ENCODE peak calls at places on chromosomes 16 and 17, in six cellular contexts. One of them, this sample, is unnamed.

GRCh38 chr17:28792877-28793666 is 49.3 kb downstream of the TRAF4 start:
- DNase-seq in fibroblast of lung: no peak
- DNase-seq in fibroblast of the aortic adventitia: peak
- DNase-seq in RWPE1: no peak
- DNase-seq in Panc1: no peak
- DNase-seq in spleen: no peak
- DNase-seq in this sample: no peak

GRCh38 chr16:24255446-24256352 is at the start of gene CACNG3:
- DNase-seq in fibroblast of lung: peak
- DNase-seq in fibroblast of the aortic adventitia: no peak
- DNase-seq in RWPE1: peak
- DNase-seq in Panc1: no peak
- DNase-seq in spleen: peak
- DNase-seq in this sample: peak

GRCh38 chr16:67034478-67034877 is 5.5 kb downstream of the CBFB start:
- DNase-seq in fibroblast of lung: peak
- DNase-seq in fibroblast of the aortic adventitia: peak
- DNase-seq in RWPE1: no peak
- DNase-seq in Panc1: no peak
- DNase-seq in spleen: no peak
- DNase-seq in this sample: no peak

GRCh38 chr17:50904522-50905459 is 38.6 kb upstream of the TOB1 start:
- DNase-seq in fibroblast of lung: peak
- DNase-seq in fibroblast of the aortic adventitia: peak
- DNase-seq in RWPE1: no peak
- DNase-seq in Panc1: no peak
- DNase-seq in spleen: no peak
- DNase-seq in this sample: peak

GRCh38 chr17:37701424-37702020 is 43.3 kb downstream of the HNF1B start:
- DNase-seq in fibroblast of lung: no peak
- DNase-seq in fibroblast of the aortic adventitia: peak
- DNase-seq in RWPE1: no peak
- DNase-seq in Panc1: no peak
- DNase-seq in spleen: no peak
- DNase-seq in this sample: peak

GRCh38 chr17:70642059-70642458 is 472.7 kb downstream of the KCNJ2 start:
- DNase-seq in fibroblast of lung: no peak
- DNase-seq in fibroblast of the aortic adventitia: no peak
- DNase-seq in RWPE1: no peak
- DNase-seq in Panc1: no peak
- DNase-seq in spleen: no peak
- DNase-seq in this sample: no peak

GRCh38 chr17:62597150-62597549 is 30.3 kb upstream of the MRC2 start:
- DNase-seq in fibroblast of lung: no peak
- DNase-seq in fibroblast of the aortic adventitia: no peak
- DNase-seq in RWPE1: no peak
- DNase-seq in Panc1: no peak
- DNase-seq in spleen: no peak
- DNase-seq in this sample: no peak

GRCh38 chr16:80940069-80940856 is 66.4 kb downstream of the CMC2 start:
- DNase-seq in fibroblast of lung: peak
- DNase-seq in fibroblast of the aortic adventitia: no peak
- DNase-seq in RWPE1: no peak
- DNase-seq in Panc1: no peak
- DNase-seq in spleen: no peak
- DNase-seq in this sample: no peak

GRCh38 chr17:75635610-75636202 is 2.5 kb downstream of the SMIM5 start:
- DNase-seq in fibroblast of lung: no peak
- DNase-seq in fibroblast of the aortic adventitia: no peak
- DNase-seq in RWPE1: no peak
- DNase-seq in Panc1: no peak
- DNase-seq in spleen: no peak
- DNase-seq in this sample: no peak

GRCh38 chr17:32980230-32980629 is 11.4 kb upstream of the SPACA3 start:
- DNase-seq in fibroblast of lung: no peak
- DNase-seq in fibroblast of the aortic adventitia: no peak
- DNase-seq in RWPE1: no peak
- DNase-seq in Panc1: no peak
- DNase-seq in spleen: no peak
- DNase-seq in this sample: no peak

GRCh38 chr16:71406724-71407123 is 35.1 kb downstream of the TLE7 start:
- DNase-seq in fibroblast of lung: no peak
- DNase-seq in fibroblast of the aortic adventitia: no peak
- DNase-seq in RWPE1: no peak
- DNase-seq in Panc1: no peak
- DNase-seq in spleen: no peak
- DNase-seq in this sample: no peak

DNA sequence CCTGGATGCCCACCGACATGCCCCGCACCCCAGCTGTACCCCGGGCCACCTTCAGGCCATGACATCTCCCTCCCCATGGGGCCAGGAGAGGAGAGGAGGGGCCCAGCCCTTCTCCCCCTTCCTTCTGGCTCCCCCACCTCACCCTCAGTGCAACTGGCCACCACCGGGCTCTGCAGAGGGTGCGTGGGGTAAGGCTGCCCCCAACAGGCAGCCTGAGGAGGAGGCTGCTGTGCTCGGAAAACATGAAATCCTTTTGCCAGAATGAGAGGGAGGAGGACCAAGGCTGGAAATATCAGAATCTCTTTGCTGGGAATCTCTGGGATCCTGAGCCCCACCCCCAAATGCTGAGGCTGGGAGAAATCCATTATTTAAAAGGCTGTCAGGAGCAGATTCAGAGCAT is 68.4 kb downstream of the CCT6B start:
- DNase-seq in fibroblast of lung: no peak
- DNase-seq in fibroblast of the aortic adventitia: no peak
- DNase-seq in RWPE1: peak
- DNase-seq in Panc1: no peak
- DNase-seq in spleen: no peak
- DNase-seq in this sample: no peak
- TF ChIP-seq CTCF in fibroblast of lung: peak
- TF ChIP-seq CTCF in fibroblast of the aortic adventitia: peak
- TF ChIP-seq CTCF in RWPE1: no peak
- TF ChIP-seq CTCF in Panc1: peak
- TF ChIP-seq CTCF in spleen: no peak
- TF ChIP-seq CTCF in this sample: no peak

DNA sequence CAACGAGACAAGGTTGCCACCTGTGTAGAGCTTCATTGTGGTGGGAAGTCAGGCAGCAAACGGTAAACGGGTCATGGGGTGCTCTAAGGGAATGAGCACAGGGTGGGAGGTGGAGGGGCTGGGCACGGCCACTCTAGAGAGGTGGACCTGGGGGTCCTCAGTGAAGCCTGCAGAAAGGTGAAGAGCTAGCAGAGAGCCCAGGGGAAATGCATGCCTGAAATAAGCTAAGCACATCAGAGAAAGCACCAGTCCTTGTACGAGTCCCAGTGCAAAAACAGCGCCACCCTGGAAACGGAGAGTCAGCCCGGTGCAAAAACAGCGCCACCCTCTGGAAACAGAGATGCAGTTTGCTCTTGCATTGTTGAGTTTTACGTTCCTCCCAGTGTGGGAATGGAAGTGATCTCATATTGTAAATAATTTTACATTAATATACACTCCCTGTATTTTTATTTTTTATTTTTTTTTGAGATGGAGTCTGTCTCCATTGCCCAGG is 65.0 kb downstream of the TBC1D16 start:
- DNase-seq in fibroblast of lung: peak
- DNase-seq in fibroblast of the aortic adventitia: peak
- DNase-seq in RWPE1: no peak
- DNase-seq in Panc1: no peak
- DNase-seq in spleen: no peak
- DNase-seq in this sample: peak
- TF ChIP-seq CTCF in fibroblast of lung: peak
- TF ChIP-seq CTCF in fibroblast of the aortic adventitia: peak
- TF ChIP-seq CTCF in RWPE1: peak
- TF ChIP-seq CTCF in Panc1: peak
- TF ChIP-seq CTCF in spleen: peak
- TF ChIP-seq CTCF in this sample: no peak

GRCh38 chr16:83577201-83577600 is 230.6 kb upstream of the HSBP1 start:
- DNase-seq in fibroblast of lung: no peak
- DNase-seq in fibroblast of the aortic adventitia: no peak
- DNase-seq in RWPE1: no peak
- DNase-seq in Panc1: no peak
- DNase-seq in spleen: no peak
- DNase-seq in this sample: no peak
- TF ChIP-seq CTCF in fibroblast of lung: no peak
- TF ChIP-seq CTCF in fibroblast of the aortic adventitia: no peak
- TF ChIP-seq CTCF in RWPE1: no peak
- TF ChIP-seq CTCF in Panc1: no peak
- TF ChIP-seq CTCF in spleen: no peak
- TF ChIP-seq CTCF in this sample: no peak

GRCh38 chr16:63530208-63530607 is 1494.0 kb upstream of the CDH8 start:
- DNase-seq in fibroblast of lung: no peak
- DNase-seq in fibroblast of the aortic adventitia: no peak
- DNase-seq in RWPE1: no peak
- DNase-seq in Panc1: no peak
- DNase-seq in spleen: no peak
- DNase-seq in this sample: no peak
- TF ChIP-seq CTCF in fibroblast of lung: no peak
- TF ChIP-seq CTCF in fibroblast of the aortic adventitia: no peak
- TF ChIP-seq CTCF in RWPE1: no peak
- TF ChIP-seq CTCF in Panc1: no peak
- TF ChIP-seq CTCF in spleen: no peak
- TF ChIP-seq CTCF in this sample: no peak

DNA sequence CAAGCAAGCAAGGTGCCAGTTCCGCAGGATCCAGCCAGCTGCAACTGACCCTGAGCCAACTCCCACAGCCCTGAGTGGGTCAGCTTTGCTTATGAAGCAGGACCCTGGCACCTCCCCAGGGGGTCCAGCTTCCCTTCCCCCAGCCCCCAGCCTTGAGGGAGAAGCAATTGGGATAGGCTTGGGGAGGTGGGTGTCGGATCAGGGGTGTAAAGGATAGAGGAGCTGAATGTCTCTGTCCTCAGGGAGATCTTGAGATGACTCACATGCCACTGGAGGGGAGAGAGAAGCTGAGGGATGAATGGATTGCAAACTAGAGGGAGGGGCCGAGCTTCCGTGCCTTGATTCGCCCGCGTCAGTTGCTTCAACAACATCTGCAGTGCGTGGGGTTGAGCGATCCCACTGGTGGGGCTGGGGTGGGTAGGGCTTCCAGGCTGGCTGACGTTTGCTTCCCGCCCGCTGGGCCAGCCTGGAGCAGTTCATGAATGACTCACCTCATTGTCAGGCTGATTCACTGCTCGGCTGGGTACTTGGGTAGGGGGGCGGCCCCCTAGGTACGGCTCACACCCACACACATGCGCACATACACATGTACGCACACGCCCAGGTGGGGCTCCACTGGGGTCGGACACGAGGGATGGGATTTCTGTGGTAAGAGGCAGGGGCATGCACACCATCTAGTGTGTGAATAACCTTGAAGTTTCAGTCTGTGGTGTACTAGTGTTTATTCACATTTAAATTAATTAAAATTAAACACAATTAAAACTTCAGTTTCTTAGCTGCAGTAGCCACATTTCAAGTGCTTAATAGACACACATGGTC is 3.6 kb upstream of the HROB start:
- DNase-seq in fibroblast of lung: peak
- DNase-seq in fibroblast of the aortic adventitia: peak
- DNase-seq in RWPE1: peak
- DNase-seq in Panc1: peak
- DNase-seq in spleen: no peak
- DNase-seq in this sample: peak
- TF ChIP-seq CTCF in fibroblast of lung: no peak
- TF ChIP-seq CTCF in fibroblast of the aortic adventitia: no peak
- TF ChIP-seq CTCF in RWPE1: no peak
- TF ChIP-seq CTCF in Panc1: no peak
- TF ChIP-seq CTCF in spleen: no peak
- TF ChIP-seq CTCF in this sample: no peak

DNA sequence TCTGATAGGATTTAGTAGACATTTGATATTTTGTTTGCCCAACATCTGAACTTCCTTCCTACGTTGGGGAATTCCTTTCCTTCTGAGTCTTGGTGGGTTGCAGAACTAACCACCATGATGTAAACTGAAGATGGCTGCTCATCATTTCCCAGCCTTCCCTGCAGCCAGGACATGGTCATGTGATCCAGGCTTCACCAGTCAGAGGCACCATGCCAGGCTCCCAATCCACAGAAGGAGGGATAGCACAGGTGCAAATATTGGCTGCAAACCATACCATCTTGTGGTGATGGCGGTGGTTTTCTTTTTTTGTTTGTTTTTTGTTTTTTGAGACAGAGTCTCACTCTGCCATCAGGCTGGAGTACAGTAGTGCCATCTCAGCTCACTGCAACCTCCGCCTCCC is 57.4 kb downstream of the EMP2 start:
- DNase-seq in fibroblast of lung: no peak
- DNase-seq in fibroblast of the aortic adventitia: no peak
- DNase-seq in RWPE1: no peak
- DNase-seq in Panc1: no peak
- DNase-seq in spleen: no peak
- DNase-seq in this sample: no peak
- TF ChIP-seq CTCF in fibroblast of lung: no peak
- TF ChIP-seq CTCF in fibroblast of the aortic adventitia: no peak
- TF ChIP-seq CTCF in RWPE1: no peak
- TF ChIP-seq CTCF in Panc1: no peak
- TF ChIP-seq CTCF in spleen: no peak
- TF ChIP-seq CTCF in this sample: no peak

This sample was measured in MCF 10A.